ENCODE peak calls at places on chromosomes 4 and X, in five cellular contexts. Q is cardiac muscle cell, J is endothelial cell, V is GM23338, F is Peyer's patch. N is an unnamed sample.

GRCh38 chr4:123315617-123316016 is 81.0 kb upstream of the SPRY1 start:
- DNase-seq in Q (no peak), J (no peak), V (no peak), F (no peak), N (no peak)

GRCh38 chrX:116318672-116319071 is 117.7 kb upstream of the SLC6A14 start:
- DNase-seq in Q (no peak), J (no peak), V (no peak), F (no peak), N (no peak)

GRCh38 chr4:87122252-87122651 is 98.2 kb downstream of the KLHL8 start:
- DNase-seq in Q (no peak), J (no peak), V (no peak), F (no peak), N (no peak)

GRCh38 chrX:116596010-116596409 is 133.2 kb upstream of the CT83 start:
- DNase-seq in Q (no peak), J (no peak), V (no peak), F (no peak), N (no peak)

GRCh38 chr4:29770627-29771026 is 949.5 kb upstream of the PCDH7 start:
- DNase-seq in Q (no peak), J (no peak), V (no peak), F (no peak), N (no peak)

GRCh38 chr4:170083546-170083945 is 6.2 kb downstream of the AADAT start:
- DNase-seq in Q (no peak), J (no peak), V (no peak), F (no peak), N (no peak)

GRCh38 chr4:71907782-71908181 is 123.9 kb upstream of the GC start:
- DNase-seq in Q (no peak), J (no peak), V (no peak), F (no peak), N (no peak)

GRCh38 chrX:49993661-49994060 is 71.3 kb downstream of the CLCN5 start:
- DNase-seq in Q (no peak), J (no peak), V (no peak), F (no peak), N (no peak)

GRCh38 chr4:8289956-8290700 is 20.6 kb downstream of the HTRA3 start:
- DNase-seq in Q (no peak), J (no peak), V (no peak), F (peak), N (no peak)

GRCh38 chr4:37890501-37891220 is at the start of gene TBC1D1:
- DNase-seq in Q (peak), J (peak), V (peak), F (peak), N (peak)

GRCh38 chr4:89836897-89837384 is at the start of gene SNCA:
- DNase-seq in Q (peak), J (peak), V (peak), F (peak), N (peak)

GRCh38 chrX:357693-358471 is 28.8 kb downstream of the PPP2R3B start:
- DNase-seq in Q (no peak), J (no peak), V (no peak), F (no peak), N (no peak)

GRCh38 chr4:121998024-121998423 is 46.2 kb upstream of the TRPC3 start:
- DNase-seq in Q (peak), J (peak), V (peak), F (no peak), N (peak)

GRCh38 chr4:77232653-77233052 is 75.6 kb downstream of the CCNG2 start:
- DNase-seq in Q (no peak), J (no peak), V (no peak), F (no peak), N (no peak)

GRCh38 chrX:133171962-133172708 is 46.0 kb downstream of the TFDP3 start:
- DNase-seq in Q (peak), J (no peak), V (peak), F (no peak), N (no peak)

GRCh38 chr4:88189881-88190585 is 31.6 kb upstream of the ABCG2 start:
- DNase-seq in Q (no peak), J (no peak), V (no peak), F (no peak), N (no peak)

GRCh38 chr4:4856071-4857000 is 3.1 kb upstream of the MSX1 start:
- DNase-seq in Q (no peak), J (no peak), V (peak), F (peak), N (no peak)

GRCh38 chr4:182492456-182492855 is 249.3 kb downstream of the TENM3 start:
- DNase-seq in Q (no peak), J (no peak), V (no peak), F (no peak), N (no peak)

GRCh38 chr4:73609688-73610087 is 10.5 kb downstream of the RASSF6 start:
- DNase-seq in Q (no peak), J (no peak), V (no peak), F (no peak), N (no peak)

GRCh38 chr4:47334597-47335185 is 128.8 kb downstream of the COMMD8 start:
- DNase-seq in Q (no peak), J (no peak), V (no peak), F (no peak), N (no peak)

GRCh38 chrX:128020701-128021100 is 31.5 kb downstream of the ACTRT1 start:
- DNase-seq in Q (no peak), J (no peak), V (no peak), F (no peak), N (no peak)

GRCh38 chrX:40104649-40105015 is 6.9 kb upstream of the BCOR start:
- DNase-seq in Q (peak), J (no peak), V (no peak), F (peak), N (no peak)

DNA sequence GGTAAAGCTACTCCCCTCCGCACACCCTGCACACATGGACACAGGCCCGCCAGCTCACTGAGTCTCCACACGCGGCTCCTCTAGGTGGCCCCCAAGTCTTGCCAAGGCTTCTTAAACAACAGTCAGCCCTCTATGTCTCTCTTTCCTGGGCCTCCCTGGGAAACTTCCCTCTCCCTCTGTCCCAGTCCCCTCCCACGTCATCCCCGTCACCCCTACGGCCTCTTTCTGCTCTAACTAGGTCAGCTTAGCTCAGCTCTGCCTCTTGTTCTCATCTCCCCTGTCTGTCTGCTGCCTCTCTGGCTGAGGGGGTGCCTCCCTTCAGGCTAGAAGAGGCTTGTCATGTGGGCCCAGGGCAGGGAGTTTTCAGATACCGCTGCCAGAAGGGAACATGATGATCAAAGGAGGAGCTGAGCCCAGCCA is 38.8 kb downstream of the SEPTIN6 start:
- DNase-seq in Q (peak), J (no peak), V (peak), F (no peak), N (peak)
- TF ChIP-seq CTCF in Q (peak), J (no peak), V (no peak), F (no peak), N (peak)

GRCh38 chr4:3682236-3683076 is 83.7 kb upstream of the ADRA2C start:
- DNase-seq in Q (no peak), J (no peak), V (no peak), F (peak), N (no peak)

GRCh38 chr4:3683744-3684421 is 82.3 kb upstream of the ADRA2C start:
- DNase-seq in Q (no peak), J (no peak), V (no peak), F (peak), N (no peak)

GRCh38 chr4:3685081-3685645 is 81.0 kb upstream of the ADRA2C start:
- DNase-seq in Q (no peak), J (no peak), V (no peak), F (peak), N (no peak)

GRCh38 chr4:3683077-3683743 is 83.0 kb upstream of the ADRA2C start:
- DNase-seq in Q (no peak), J (no peak), V (no peak), F (peak), N (peak)

DNA sequence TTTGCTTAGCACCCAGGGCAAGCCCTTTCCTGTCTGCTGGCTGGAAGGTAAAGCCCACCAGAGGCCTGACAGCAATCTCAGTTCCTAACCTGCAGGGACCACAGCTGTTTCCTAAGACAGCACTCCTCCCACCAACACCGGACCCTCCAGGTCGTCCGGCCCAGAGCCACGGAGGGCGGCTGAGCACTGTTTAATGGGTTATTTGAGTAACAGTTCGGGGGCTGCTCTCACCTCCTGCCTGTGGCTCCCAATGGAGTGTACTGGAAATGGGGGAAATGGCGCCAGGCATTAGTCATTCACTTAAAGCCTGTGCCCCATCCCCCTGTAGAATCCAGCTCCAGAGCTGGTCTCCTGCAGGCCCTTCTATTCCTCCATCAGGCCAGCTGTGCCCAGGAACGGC is 81.6 kb upstream of the ADRA2C start:
- DNase-seq in Q (no peak), J (no peak), V (no peak), F (no peak), N (no peak)
- TF ChIP-seq CTCF in Q (no peak), J (no peak), V (no peak), F (no peak), N (no peak)

GRCh38 chr4:157204634-157205244 is 15.8 kb upstream of the GRIA2 start:
- DNase-seq in Q (peak), J (peak), V (peak), F (no peak), N (peak)
- TF ChIP-seq CTCF in Q (peak), J (peak), V (peak), F (peak), N (peak)

GRCh38 chr4:26583865-26584652 is at the start of gene TBC1D19:
- DNase-seq in Q (peak), J (peak), V (peak), F (peak), N (peak)

GRCh38 chr4:26584725-26585124 is 841 bp downstream of the TBC1D19 start:
- DNase-seq in Q (no peak), J (no peak), V (no peak), F (no peak), N (no peak)

GRCh38 chr4:26579169-26579568 is 4.7 kb upstream of the TBC1D19 start:
- DNase-seq in Q (no peak), J (no peak), V (no peak), F (no peak), N (no peak)

DNA sequence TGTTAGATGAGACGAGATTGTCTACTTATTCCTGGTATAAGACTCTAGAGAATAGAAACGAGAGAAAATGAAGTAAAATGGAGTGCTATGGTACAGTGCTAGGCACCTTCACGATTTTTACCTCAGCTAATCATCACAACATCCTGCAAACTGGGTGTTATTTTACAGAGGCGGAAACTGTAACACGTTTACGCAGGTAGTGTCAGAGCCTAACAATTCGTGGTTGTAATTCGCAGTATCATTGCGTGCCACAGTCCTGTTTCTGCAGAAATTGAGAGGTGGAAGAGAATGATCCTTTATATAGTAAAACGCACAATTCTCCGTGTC is 383 bp upstream of the TBC1D19 start:
- DNase-seq in Q (no peak), J (no peak), V (no peak), F (no peak), N (no peak)
- TF ChIP-seq CTCF in Q (no peak), J (no peak), V (no peak), F (no peak), N (no peak)

DNA sequence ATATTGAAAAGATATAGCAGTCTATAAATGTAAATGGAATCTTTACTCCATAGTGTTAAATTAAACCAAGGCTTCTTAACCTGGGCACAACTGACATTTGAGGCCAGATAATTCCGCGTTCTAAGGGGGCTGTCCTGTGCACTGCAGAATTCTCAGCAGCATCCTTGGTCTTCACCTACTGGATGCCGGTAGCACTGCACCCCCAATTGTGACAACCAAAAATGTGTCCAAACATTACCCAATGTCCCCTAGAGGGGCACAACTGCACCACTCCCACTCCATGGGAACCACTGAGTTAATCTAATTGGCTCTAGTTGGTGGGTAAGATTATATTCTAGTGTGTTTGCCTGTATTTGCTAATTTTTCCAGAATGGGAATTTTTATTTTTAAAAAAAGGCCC is 16.6 kb downstream of the AP1S2 start:
- DNase-seq in Q (no peak), J (peak), V (peak), F (no peak), N (peak)
- TF ChIP-seq CTCF in Q (no peak), J (peak), V (peak), F (no peak), N (peak)

GRCh38 chr4:127793528-127793927 is 11.4 kb downstream of the HSPA4L start:
- DNase-seq in Q (no peak), J (no peak), V (no peak), F (no peak), N (no peak)

GRCh38 chr4:127783026-127783769 is 1.1 kb downstream of the HSPA4L start:
- DNase-seq in Q (peak), J (peak), V (peak), F (peak), N (peak)

GRCh38 chr4:127783971-127784519 is 1.9 kb downstream of the HSPA4L start:
- DNase-seq in Q (no peak), J (no peak), V (no peak), F (no peak), N (no peak)

GRCh38 chr4:127788517-127788916 is 6.4 kb downstream of the HSPA4L start:
- DNase-seq in Q (no peak), J (no peak), V (peak), F (no peak), N (no peak)
- TF ChIP-seq CTCF in Q (no peak), J (no peak), V (peak), F (no peak), N (peak)

DNA sequence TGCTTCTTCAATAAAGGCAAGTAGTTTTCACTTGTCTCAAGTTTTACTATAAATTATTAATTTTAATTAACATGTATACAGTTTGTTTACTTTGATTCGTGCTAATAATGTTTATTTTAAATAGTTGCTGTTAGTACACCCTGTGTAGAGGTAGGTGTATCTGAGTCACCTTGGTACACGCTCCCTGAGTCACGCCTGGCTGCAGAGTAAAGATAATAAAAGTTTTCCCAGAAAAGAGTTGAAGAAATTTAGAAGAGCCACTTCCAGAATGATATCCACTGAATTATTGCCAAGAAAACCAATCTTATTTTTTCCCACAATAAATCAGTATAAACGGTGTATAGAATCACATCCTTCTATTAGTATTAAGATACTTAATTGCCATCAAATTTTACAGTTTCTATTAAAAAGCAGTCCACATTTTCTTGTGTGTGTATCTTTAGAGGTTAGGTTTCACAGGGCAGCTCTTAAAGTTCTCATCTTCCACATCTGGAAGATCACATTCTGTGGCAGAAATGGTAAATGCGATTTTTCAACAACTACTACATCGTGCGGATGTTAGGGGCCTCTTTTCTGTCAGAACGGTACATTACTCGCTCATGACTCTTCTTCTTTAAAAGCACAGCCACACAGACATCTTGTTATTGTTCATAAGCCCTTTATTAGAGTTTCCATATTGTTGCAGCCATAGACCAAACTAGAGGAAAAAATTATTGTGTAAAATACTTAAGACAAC is 55.4 kb downstream of the HADH start:
- DNase-seq in Q (no peak), J (no peak), V (no peak), F (no peak), N (no peak)
- TF ChIP-seq CTCF in Q (no peak), J (no peak), V (no peak), F (no peak), N (no peak)

DNA sequence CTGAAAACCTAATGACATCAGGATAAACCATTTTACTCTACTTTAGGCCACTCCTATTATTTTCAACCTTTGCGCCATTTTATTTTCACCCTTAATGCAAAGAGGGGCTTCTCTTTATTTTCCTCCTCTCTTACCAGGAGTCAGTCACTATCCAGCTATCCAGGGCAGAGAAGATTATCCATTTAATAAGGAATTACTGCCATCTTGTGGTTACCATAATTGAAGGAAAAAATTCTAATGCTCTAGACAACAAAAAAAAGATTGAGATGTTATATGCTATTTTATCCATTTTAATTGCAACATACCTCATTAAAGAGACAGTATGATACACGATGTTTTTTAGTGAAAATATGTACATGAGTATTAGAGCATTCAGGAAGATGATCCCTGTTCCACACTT is 514.5 kb upstream of the FAM241A start:
- DNase-seq in Q (peak), J (no peak), V (peak), F (no peak), N (no peak)
- TF ChIP-seq CTCF in Q (peak), J (peak), V (peak), F (no peak), N (peak)

GRCh38 chr4:85318415-85318814 is 156.5 kb upstream of the ARHGAP24 start:
- DNase-seq in Q (no peak), J (no peak), V (no peak), F (no peak), N (no peak)
- TF ChIP-seq CTCF in Q (no peak), J (no peak), V (no peak), F (no peak), N (no peak)

GRCh38 chr4:99317354-99317753 is 3.8 kb downstream of the ADH1B start:
- DNase-seq in Q (no peak), J (no peak), V (no peak), F (no peak), N (no peak)
- TF ChIP-seq CTCF in Q (no peak), J (no peak), V (no peak), F (no peak), N (no peak)